ENCODE peak calls at places on chromosomes 16 and 17, in ten cellular contexts. N, F, H, B, M, U, R, K, I and J are unnamed samples.

GRCh38 chr17:13634001-13634400 is 32.3 kb upstream of the HS3ST3A1 start:
- DNase-seq in N (no peak), F (peak), H (no peak), B (no peak), M (no peak), U (no peak), R (no peak), K (peak), I (no peak), J (no peak)

GRCh38 chr17:43907425-43907981 is at the start of gene MPP2:
- DNase-seq in N (peak), F (peak), H (peak), B (peak), M (peak), U (peak), R (peak), K (peak), I (peak), J (peak)

GRCh38 chr17:50863221-50863843 is 2.8 kb downstream of the TOB1 start:
- DNase-seq in N (peak), F (no peak), H (peak), B (peak), M (peak), U (peak), R (peak), K (peak), I (no peak), J (peak)

GRCh38 chr17:32523827-32524552 is 37.2 kb downstream of the CDK5R1 start:
- DNase-seq in N (no peak), F (no peak), H (no peak), B (no peak), M (no peak), U (no peak), R (no peak), K (no peak), I (no peak), J (no peak)

GRCh38 chr16:56869513-56870270 is 4.7 kb downstream of the SLC12A3 start:
- DNase-seq in N (peak), F (no peak), H (peak), B (no peak), M (no peak), U (no peak), R (peak), K (peak), I (peak), J (no peak)

GRCh38 chr17:14092808-14093207 is 23.5 kb downstream of the COX10 start:
- DNase-seq in N (no peak), F (no peak), H (no peak), B (no peak), M (no peak), U (no peak), R (no peak), K (no peak), I (no peak), J (no peak)

GRCh38 chr17:35189291-35189690 is 4.9 kb downstream of the SLC35G3 start:
- DNase-seq in N (no peak), F (no peak), H (peak), B (no peak), M (peak), U (no peak), R (no peak), K (no peak), I (no peak), J (no peak)

GRCh38 chr16:48011466-48011865 is 144.3 kb downstream of the ABCC12 start:
- DNase-seq in N (no peak), F (no peak), H (no peak), B (no peak), M (no peak), U (no peak), R (no peak), K (no peak), I (peak), J (no peak)

GRCh38 chr16:3542601-3543373 is 34.4 kb downstream of the NLRC3 start:
- DNase-seq in N (no peak), F (no peak), H (no peak), B (peak), M (no peak), U (no peak), R (no peak), K (peak), I (no peak), J (no peak)

GRCh38 chr16:89863741-89864391 is 9.5 kb upstream of the TCF25 start:
- DNase-seq in N (no peak), F (peak), H (peak), B (peak), M (peak), U (no peak), R (no peak), K (peak), I (peak), J (no peak)

GRCh38 chr16:10988164-10988803 is 43.9 kb downstream of the CLEC16A start:
- DNase-seq in N (no peak), F (no peak), H (peak), B (no peak), M (no peak), U (no peak), R (peak), K (peak), I (peak), J (no peak)

GRCh38 chr16:27097671-27098275 is 31.0 kb downstream of the C16orf82 start:
- DNase-seq in N (no peak), F (no peak), H (peak), B (no peak), M (peak), U (no peak), R (no peak), K (no peak), I (no peak), J (no peak)

GRCh38 chr16:87556941-87557459 is 45.3 kb upstream of the JPH3 start:
- DNase-seq in N (no peak), F (peak), H (peak), B (no peak), M (peak), U (peak), R (no peak), K (no peak), I (no peak), J (no peak)

GRCh38 chr16:2333772-2334379 is 6.7 kb downstream of the ABCA3 start:
- DNase-seq in N (peak), F (no peak), H (peak), B (peak), M (no peak), U (no peak), R (no peak), K (peak), I (no peak), J (no peak)

GRCh38 chr17:46814446-46814845 is 4.0 kb downstream of the WNT3 start:
- DNase-seq in N (no peak), F (no peak), H (no peak), B (no peak), M (no peak), U (no peak), R (no peak), K (peak), I (no peak), J (no peak)

GRCh38 chr16:82732461-82732860 is 105.7 kb downstream of the CDH13 start:
- DNase-seq in N (no peak), F (no peak), H (no peak), B (no peak), M (no peak), U (no peak), R (no peak), K (no peak), I (no peak), J (no peak)

GRCh38 chr17:32265192-32265895 is at the start of gene RHBDL3:
- DNase-seq in N (no peak), F (no peak), H (peak), B (no peak), M (no peak), U (peak), R (peak), K (peak), I (no peak), J (no peak)

GRCh38 chr17:59439261-59439660 is 107.8 kb downstream of the YPEL2 start:
- DNase-seq in N (no peak), F (no peak), H (no peak), B (peak), M (no peak), U (no peak), R (no peak), K (peak), I (peak), J (no peak)

GRCh38 chr17:2177235-2177811 is 122.4 kb downstream of the HIC1 start:
- DNase-seq in N (no peak), F (peak), H (peak), B (peak), M (peak), U (no peak), R (no peak), K (no peak), I (no peak), J (no peak)

GRCh38 chr16:17238285-17239028 is 232.3 kb downstream of the XYLT1 start:
- DNase-seq in N (no peak), F (no peak), H (peak), B (no peak), M (peak), U (no peak), R (no peak), K (no peak), I (no peak), J (no peak)

GRCh38 chr17:62601438-62601837 is 26.0 kb upstream of the MRC2 start:
- DNase-seq in N (no peak), F (no peak), H (peak), B (no peak), M (no peak), U (no peak), R (no peak), K (no peak), I (no peak), J (no peak)

GRCh38 chr17:62653002-62653830 is 25.7 kb downstream of the MRC2 start:
- DNase-seq in N (no peak), F (peak), H (peak), B (peak), M (peak), U (peak), R (peak), K (peak), I (peak), J (peak)

GRCh38 chr17:55272711-55273578 is 8.2 kb downstream of the HLF start:
- DNase-seq in N (no peak), F (no peak), H (no peak), B (no peak), M (no peak), U (no peak), R (no peak), K (no peak), I (peak), J (no peak)

GRCh38 chr16:1614226-1615102 is 2.3 kb downstream of the CRAMP1 start:
- DNase-seq in N (no peak), F (peak), H (peak), B (peak), M (peak), U (peak), R (peak), K (peak), I (peak), J (no peak)

GRCh38 chr17:13415877-13416416 is 185.8 kb downstream of the HS3ST3A1 start:
- DNase-seq in N (peak), F (peak), H (peak), B (no peak), M (peak), U (peak), R (no peak), K (no peak), I (no peak), J (no peak)

GRCh38 chr17:14320734-14321475 is 20.0 kb downstream of the HS3ST3B1 start:
- DNase-seq in N (no peak), F (no peak), H (no peak), B (no peak), M (no peak), U (no peak), R (peak), K (no peak), I (no peak), J (no peak)

GRCh38 chr17:75343007-75343406 is 53.8 kb upstream of the SLC25A19 start:
- DNase-seq in N (no peak), F (no peak), H (no peak), B (no peak), M (no peak), U (no peak), R (no peak), K (no peak), I (no peak), J (no peak)

GRCh38 chr16:87206646-87207451 is 110.3 kb downstream of the C16orf95 start:
- DNase-seq in N (peak), F (peak), H (peak), B (no peak), M (peak), U (no peak), R (no peak), K (no peak), I (no peak), J (no peak)

GRCh38 chr16:89550421-89550988 is 10.0 kb upstream of the RPL13 start:
- DNase-seq in N (no peak), F (no peak), H (no peak), B (no peak), M (no peak), U (no peak), R (no peak), K (no peak), I (no peak), J (no peak)

GRCh38 chr17:13601317-13601775 is 383 bp downstream of the HS3ST3A1 start:
- DNase-seq in N (no peak), F (no peak), H (peak), B (no peak), M (peak), U (peak), R (peak), K (no peak), I (no peak), J (no peak)

GRCh38 chr16:27189335-27189972 is 13.9 kb upstream of the KDM8 start:
- DNase-seq in N (no peak), F (no peak), H (no peak), B (no peak), M (no peak), U (no peak), R (peak), K (peak), I (peak), J (no peak)

GRCh38 chr17:60750645-60751044 is 73.0 kb downstream of the BCAS3 start:
- DNase-seq in N (no peak), F (no peak), H (no peak), B (no peak), M (no peak), U (no peak), R (no peak), K (no peak), I (no peak), J (no peak)

GRCh38 chr17:6231465-6231864 is 161.3 kb downstream of the WSCD1 start:
- DNase-seq in N (no peak), F (no peak), H (no peak), B (no peak), M (no peak), U (no peak), R (no peak), K (no peak), I (no peak), J (no peak)

GRCh38 chr16:3157229-3158013 is 22.6 kb downstream of the ZNF213 start:
- DNase-seq in N (peak), F (peak), H (peak), B (peak), M (peak), U (peak), R (peak), K (peak), I (peak), J (peak)

DNA sequence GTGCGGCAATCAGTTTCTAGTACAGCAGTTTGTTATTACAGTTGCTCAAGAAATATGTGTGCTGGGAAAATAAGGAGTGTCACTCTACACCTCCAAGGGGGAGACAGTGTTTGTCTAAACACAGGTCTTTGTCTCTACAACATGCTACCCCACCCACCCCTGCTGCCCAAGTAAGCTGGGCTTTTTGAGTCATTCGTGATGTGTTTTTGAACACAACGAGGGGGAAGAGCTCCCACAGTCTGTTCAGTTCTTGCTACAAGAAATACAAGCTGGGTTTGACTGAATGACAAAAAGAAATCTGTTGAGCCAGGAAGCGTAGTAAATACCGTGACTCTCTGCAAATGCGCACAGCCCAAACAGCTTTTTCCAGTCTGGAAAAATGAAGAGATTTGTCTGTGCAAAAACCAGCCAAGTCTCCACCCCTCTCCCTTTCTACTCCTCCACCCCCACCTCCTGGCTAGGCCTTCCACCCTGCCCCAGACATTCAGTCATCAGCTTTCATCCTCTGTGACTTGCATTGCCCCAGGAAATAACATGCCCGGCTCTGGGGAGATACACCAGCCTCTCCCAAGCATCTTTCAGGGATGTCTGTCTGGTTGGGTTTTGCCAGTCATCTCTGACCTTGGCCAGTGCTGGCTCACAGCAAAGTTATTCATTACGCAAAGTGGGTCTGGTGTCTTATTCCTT is 25.7 kb downstream of the CHD9 start:
- DNase-seq in N (no peak), F (peak), H (peak), B (peak), M (peak), U (peak), R (no peak), K (peak), I (peak), J (no peak)
- H3K9ac ChIP-seq in N (no peak), F (peak), H (peak), B (peak), M (peak), U (peak), R (no peak), K (no peak), I (no peak), J (peak)

DNA sequence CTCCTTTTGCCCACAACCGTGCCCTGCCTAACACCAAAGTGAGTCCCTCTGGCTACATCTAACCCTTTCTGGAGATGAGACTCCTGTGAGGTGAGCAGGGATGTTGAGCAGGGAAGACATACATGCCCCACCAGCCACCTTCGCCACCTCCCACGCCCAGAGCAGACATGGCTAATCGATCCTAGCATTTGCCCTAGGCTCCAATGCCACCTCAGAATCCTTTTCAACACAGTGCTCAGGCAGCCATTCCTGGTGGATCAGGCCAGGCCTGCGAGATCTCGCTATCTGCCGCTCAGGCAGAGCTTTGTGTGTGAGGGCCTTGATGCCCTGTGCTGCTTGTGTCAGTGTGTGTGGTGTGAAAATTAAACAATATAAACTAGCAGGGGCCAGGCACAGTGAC is 21.0 kb downstream of the SCGB1C2 start:
- DNase-seq in N (no peak), F (no peak), H (no peak), B (no peak), M (no peak), U (no peak), R (no peak), K (no peak), I (no peak), J (no peak)
- H3K9ac ChIP-seq in N (no peak), F (no peak), H (no peak), B (no peak), M (no peak), U (no peak), R (no peak), K (no peak), I (no peak), J (no peak)

DNA sequence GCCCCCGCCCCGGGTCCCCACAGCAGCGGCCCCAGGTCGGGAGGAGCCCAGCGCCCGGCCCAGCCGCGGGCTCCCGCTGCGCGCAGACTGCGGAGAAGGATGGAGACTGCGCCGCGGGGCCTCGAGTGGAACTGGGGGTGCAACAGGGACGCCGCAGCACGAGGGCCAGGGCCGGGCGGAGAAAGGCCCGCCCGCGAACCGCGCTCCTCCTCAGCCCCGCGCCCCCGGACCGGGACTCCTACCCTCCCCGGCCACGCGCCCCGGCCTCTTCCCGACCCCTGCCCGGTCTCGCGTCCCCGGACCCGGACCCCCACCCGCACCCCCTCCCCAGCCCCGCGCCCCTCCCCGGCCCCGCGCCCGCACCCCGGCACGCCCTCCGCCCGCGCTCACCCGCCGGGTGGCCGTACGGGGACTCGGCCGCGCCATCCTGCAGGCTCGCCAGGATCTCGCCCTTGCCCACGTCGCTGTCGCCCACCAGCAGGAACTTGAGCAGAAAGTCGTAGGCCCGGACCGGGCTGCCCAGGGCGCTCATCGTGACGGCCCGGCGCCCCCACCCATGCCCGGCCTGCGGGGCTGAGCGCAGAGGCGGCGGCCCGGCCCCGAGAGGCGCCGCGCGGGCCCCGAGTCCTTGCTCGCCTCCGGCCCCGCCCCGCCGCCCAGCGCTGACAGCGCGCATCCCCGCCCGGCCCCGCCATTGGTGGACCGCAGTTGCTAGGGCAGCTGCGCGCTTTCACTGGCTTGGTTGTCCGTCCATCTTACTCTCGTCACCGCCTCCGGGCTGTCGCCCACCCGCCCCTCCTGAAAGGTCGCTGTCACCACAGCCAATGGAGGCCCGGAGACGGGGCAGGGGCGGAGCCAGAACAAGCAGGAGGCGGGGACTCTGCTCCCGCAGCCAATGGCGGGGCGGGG is at the start of gene RAB40B:
- DNase-seq in N (peak), F (peak), H (peak), B (peak), M (peak), U (peak), R (peak), K (peak), I (peak), J (peak)
- H3K9ac ChIP-seq in N (peak), F (peak), H (peak), B (peak), M (peak), U (peak), R (no peak), K (peak), I (peak), J (peak)

DNA sequence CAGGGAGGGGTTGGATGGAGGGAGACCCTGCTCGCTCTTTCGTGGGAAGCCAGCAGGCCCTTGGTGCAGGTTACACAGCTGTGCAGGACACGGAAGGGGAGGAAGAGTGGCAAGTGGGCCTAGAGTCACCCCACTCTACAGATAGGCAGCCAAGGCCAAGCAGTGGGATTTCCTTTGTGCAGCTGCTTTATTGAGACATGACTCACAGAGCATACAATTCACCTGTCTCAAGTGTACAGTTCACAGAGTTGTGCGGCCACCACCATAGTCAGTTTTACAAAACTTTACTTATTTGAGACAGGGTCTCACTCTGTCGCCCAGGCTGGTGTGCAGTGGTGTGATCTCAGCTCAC is 91.2 kb upstream of the CIBAR2 start:
- DNase-seq in N (no peak), F (no peak), H (peak), B (no peak), M (no peak), U (no peak), R (no peak), K (no peak), I (no peak), J (no peak)
- H3K9ac ChIP-seq in N (no peak), F (no peak), H (peak), B (no peak), M (no peak), U (no peak), R (no peak), K (no peak), I (no peak), J (no peak)